ENCODE peak calls at places on chromosome 11, in four cellular contexts. K is lung microvascular endothelial cell; Z is activated T-cell treated with anti-CD3 and anti-CD28 coated beads, Interleukin-2, amount 50 U/mL, for 1 hour; P is NCI-H510A treated with DMSO at 0.1 percent for 48 hours. V is an unnamed sample.

GRCh38 chr11:128482512-128483191 is 104.7 kb downstream of the ETS1 start:
- DNase-seq in Z (no peak), P (no peak), K (no peak), V (no peak)

GRCh38 chr11:116072776-116073175 is 568.6 kb upstream of the CADM1 start:
- DNase-seq in K (no peak), P (no peak), Z (no peak), V (no peak)

GRCh38 chr11:65653229-65654225 is 9.2 kb downstream of the RELA start:
- DNase-seq in K (no peak), Z (no peak), P (peak), V (no peak)

GRCh38 chr11:108713076-108713790 is 48.4 kb downstream of the DDX10 start:
- DNase-seq in P (no peak), Z (no peak), K (peak), V (no peak)

GRCh38 chr11:117197516-117198456 is 1.4 kb upstream of the TAGLN start:
- DNase-seq in K (peak), Z (no peak), P (no peak), V (no peak)

GRCh38 chr11:67278135-67278938 is 10.8 kb upstream of the ANKRD13D start:
- DNase-seq in P (no peak), K (no peak), Z (no peak), V (no peak)

GRCh38 chr11:128290106-128290840 is 297.1 kb downstream of the ETS1 start:
- DNase-seq in K (peak), P (peak), Z (peak), V (peak)

GRCh38 chr11:2933376-2934056 is 4.3 kb upstream of the PHLDA2 start:
- DNase-seq in K (peak), Z (no peak), P (no peak), V (no peak)

GRCh38 chr11:10627306-10627705 is 58.8 kb upstream of the LYVE1 start:
- DNase-seq in K (no peak), Z (no peak), P (no peak), V (no peak)

GRCh38 chr11:88179966-88180629 is 4.9 kb upstream of the RAB38 start:
- DNase-seq in Z (no peak), P (no peak), K (no peak), V (no peak)

GRCh38 chr11:827861-828167 is at the start of gene CRACR2B:
- DNase-seq in P (no peak), K (no peak), Z (no peak), V (no peak)

V was measured in progenitor cell of endocrine pancreas.